ENCODE peak calls at places on chromosomes 2 and 18, in five cellular contexts. S is left colon; E is A549; O is activated CD8-positive, alpha-beta memory T cell treated with anti-CD3 and anti-CD28 coated beads for 24 hours; T is activated T-helper 1 cell treated with Interleukin-2 at 50 U/mL for 16 hours. Q is an unnamed sample.

GRCh38 chr2:45096996-45097395 is 87.7 kb upstream of the SIX2 start:
- DNase-seq in T (no peak), E (no peak), S (no peak), O (no peak), Q (no peak)

GRCh38 chr18:3715223-3716080 is 265.5 kb downstream of the TGIF1 start:
- DNase-seq in T (no peak), E (no peak), S (no peak), O (no peak), Q (no peak)

GRCh38 chr18:24234330-24234729 is 95.5 kb downstream of the CABYR start:
- DNase-seq in E (no peak), S (no peak), O (no peak), T (no peak), Q (no peak)

GRCh38 chr18:23992119-23992940 is 22.2 kb upstream of the TTC39C start:
- DNase-seq in E (no peak), O (no peak), S (no peak), T (peak), Q (no peak)

GRCh38 chr2:44168684-44169154 is at the start of gene PPM1B:
- DNase-seq in T (peak), S (peak), O (peak), E (no peak), Q (no peak)

GRCh38 chr18:35942661-35943060 is 29.8 kb upstream of the RMP24 start:
- DNase-seq in S (no peak), T (no peak), E (no peak), O (no peak), Q (no peak)

GRCh38 chr2:225668606-225669266 is 269.2 kb downstream of the NYAP2 start:
- DNase-seq in T (no peak), E (peak), O (no peak), S (no peak), Q (peak)

GRCh38 chr2:195304310-195304709 is 352.7 kb upstream of the SLC39A10 start:
- DNase-seq in O (no peak), E (peak), T (no peak), S (no peak), Q (peak)

GRCh38 chr2:130729311-130730299 is 735 bp downstream of the GPR148 start:
- DNase-seq in O (no peak), T (no peak), E (no peak), S (no peak), Q (no peak)

GRCh38 chr2:175057078-175057685 is 52.0 kb upstream of the CHN1 start:
- DNase-seq in T (no peak), S (no peak), E (no peak), O (no peak), Q (no peak)

GRCh38 chr2:1715184-1716012 is 28.9 kb downstream of the PXDN start:
- DNase-seq in T (no peak), E (no peak), S (no peak), O (no peak), Q (no peak)

GRCh38 chr18:44771957-44772917 is 91.5 kb downstream of the SETBP1 start:
- DNase-seq in T (no peak), E (peak), O (no peak), S (peak), Q (peak)

GRCh38 chr18:50933684-50934083 is 34.2 kb upstream of the ELAC1 start:
- DNase-seq in E (no peak), T (no peak), S (no peak), O (no peak), Q (no peak)

GRCh38 chr2:74834806-74835755 is 1.2 kb downstream of the HK2 start:
- DNase-seq in E (no peak), S (peak), O (peak), T (peak), Q (peak)

GRCh38 chr18:41326311-41326710 is 628.7 kb upstream of the PIK3C3 start:
- DNase-seq in S (no peak), T (no peak), O (no peak), E (no peak), Q (no peak)

GRCh38 chr2:234963785-234964615 is 12.2 kb downstream of the SH3BP4 start:
- DNase-seq in E (no peak), S (no peak), O (no peak), T (no peak), Q (no peak)

GRCh38 chr2:47257837-47258436 is 102.8 kb upstream of the STPG4 start:
- DNase-seq in O (no peak), S (no peak), E (no peak), T (no peak), Q (no peak)

GRCh38 chr18:5251117-5251516 is 44.4 kb downstream of the ZBTB14 start:
- DNase-seq in E (no peak), O (no peak), S (no peak), T (no peak), Q (no peak)

GRCh38 chr2:97935719-97936161 is 60.0 kb downstream of the TMEM131 start:
- DNase-seq in S (no peak), T (no peak), O (no peak), E (peak), Q (peak)

GRCh38 chr2:156333951-156334495 is 1.5 kb upstream of the NR4A2 start:
- DNase-seq in O (peak), E (peak), S (peak), T (peak), Q (peak)

GRCh38 chr2:215635788-215636139 is 199.9 kb upstream of the FN1 start:
- DNase-seq in T (no peak), S (no peak), O (no peak), E (peak), Q (peak)

GRCh38 chr2:109428281-109428680 is 185.5 kb downstream of the SEPTIN10 start:
- DNase-seq in E (no peak), T (no peak), O (no peak), S (no peak), Q (no peak)

GRCh38 chr18:79217979-79218604 is 148.9 kb downstream of the ATP9B start:
- DNase-seq in S (no peak), E (no peak), O (no peak), T (no peak), Q (no peak)

GRCh38 chr2:148812306-148812705 is 62.7 kb upstream of the KIF5C start:
- DNase-seq in E (no peak), O (no peak), T (no peak), S (peak), Q (no peak)

Q was measured in trophoblast cell.